ENCODE peak calls at places on chromosomes 1 and 21, in six cellular contexts. One of them, this sample, is unnamed.

GRCh38 chr21:45246535-45247320 is 41.0 kb downstream of the POFUT2 start:
- DNase-seq in ascending aorta: no peak
- DNase-seq in pancreas: no peak
- DNase-seq in psoas muscle: no peak
- DNase-seq in AG10803: no peak
- DNase-seq in heart left ventricle: no peak
- DNase-seq in this sample: no peak

GRCh38 chr21:39050839-39051560 is 132.3 kb downstream of the PSMG1 start:
- DNase-seq in pancreas: no peak
- DNase-seq in AG10803: peak; percentile 31
- DNase-seq in heart left ventricle: no peak
- DNase-seq in ascending aorta: no peak
- DNase-seq in psoas muscle: no peak
- DNase-seq in this sample: no peak

GRCh38 chr1:203206116-203206687 is 19.7 kb upstream of the CHI3L1 start:
- DNase-seq in ascending aorta: no peak
- DNase-seq in psoas muscle: no peak
- DNase-seq in pancreas: no peak
- DNase-seq in heart left ventricle: no peak
- DNase-seq in AG10803: no peak
- DNase-seq in this sample: no peak

GRCh38 chr1:12665511-12665910 is 21.6 kb downstream of the AADACL4 start:
- DNase-seq in heart left ventricle: no peak
- DNase-seq in psoas muscle: no peak
- DNase-seq in ascending aorta: no peak
- DNase-seq in pancreas: no peak
- DNase-seq in AG10803: no peak
- DNase-seq in this sample: no peak

GRCh38 chr1:29259802-29260441 is 23.6 kb downstream of the PTPRU start:
- DNase-seq in pancreas: peak; percentile 61
- DNase-seq in psoas muscle: peak; percentile 67
- DNase-seq in AG10803: no peak
- DNase-seq in heart left ventricle: peak; percentile 73
- DNase-seq in ascending aorta: no peak
- DNase-seq in this sample: no peak

GRCh38 chr1:18646091-18646775 is 15.6 kb downstream of the PAX7 start:
- DNase-seq in heart left ventricle: no peak
- DNase-seq in pancreas: no peak
- DNase-seq in ascending aorta: no peak
- DNase-seq in AG10803: no peak
- DNase-seq in psoas muscle: no peak
- DNase-seq in this sample: no peak

GRCh38 chr21:33109574-33110339 is 39.8 kb downstream of the OLIG1 start:
- DNase-seq in AG10803: no peak
- DNase-seq in ascending aorta: no peak
- DNase-seq in psoas muscle: no peak
- DNase-seq in pancreas: no peak
- DNase-seq in heart left ventricle: no peak
- DNase-seq in this sample: no peak

GRCh38 chr1:50181027-50181663 is 72.4 kb downstream of the ELAVL4 start:
- DNase-seq in psoas muscle: no peak
- DNase-seq in ascending aorta: no peak
- DNase-seq in AG10803: peak; percentile 8
- DNase-seq in pancreas: no peak
- DNase-seq in heart left ventricle: peak; percentile 46
- DNase-seq in this sample: no peak

GRCh38 chr1:24027838-24028468 is 47.8 kb upstream of the SRSF10 start:
- DNase-seq in heart left ventricle: no peak
- DNase-seq in pancreas: no peak
- DNase-seq in ascending aorta: no peak
- DNase-seq in psoas muscle: no peak
- DNase-seq in AG10803: peak; percentile 69
- DNase-seq in this sample: no peak

GRCh38 chr1:54337928-54338327 is 68.3 kb downstream of the SSBP3 start:
- DNase-seq in pancreas: no peak
- DNase-seq in ascending aorta: no peak
- DNase-seq in heart left ventricle: peak; percentile 13
- DNase-seq in psoas muscle: no peak
- DNase-seq in AG10803: no peak
- DNase-seq in this sample: no peak

GRCh38 chr1:110875216-110875731 is 2.3 kb downstream of the CD53 start:
- DNase-seq in pancreas: no peak
- DNase-seq in AG10803: no peak
- DNase-seq in ascending aorta: no peak
- DNase-seq in psoas muscle: no peak
- DNase-seq in heart left ventricle: no peak
- DNase-seq in this sample: no peak

GRCh38 chr21:45253633-45254556 is 33.8 kb downstream of the POFUT2 start:
- DNase-seq in heart left ventricle: no peak
- DNase-seq in AG10803: no peak
- DNase-seq in psoas muscle: no peak
- DNase-seq in pancreas: no peak
- DNase-seq in ascending aorta: no peak
- DNase-seq in this sample: no peak

GRCh38 chr1:81551942-81552341 is 248.8 kb upstream of the ADGRL2 start:
- DNase-seq in psoas muscle: no peak
- DNase-seq in pancreas: no peak
- DNase-seq in ascending aorta: no peak
- DNase-seq in heart left ventricle: no peak
- DNase-seq in AG10803: no peak
- DNase-seq in this sample: no peak

GRCh38 chr1:241846862-241847539 is 1.0 kb upstream of the EXO1 start:
- DNase-seq in ascending aorta: no peak
- DNase-seq in heart left ventricle: no peak
- DNase-seq in AG10803: no peak
- DNase-seq in psoas muscle: no peak
- DNase-seq in pancreas: no peak
- DNase-seq in this sample: no peak

GRCh38 chr1:245382981-245383380 is 228.2 kb downstream of the KIF26B start:
- DNase-seq in ascending aorta: no peak
- DNase-seq in AG10803: no peak
- DNase-seq in psoas muscle: no peak
- DNase-seq in heart left ventricle: no peak
- DNase-seq in pancreas: no peak
- DNase-seq in this sample: no peak

DNA sequence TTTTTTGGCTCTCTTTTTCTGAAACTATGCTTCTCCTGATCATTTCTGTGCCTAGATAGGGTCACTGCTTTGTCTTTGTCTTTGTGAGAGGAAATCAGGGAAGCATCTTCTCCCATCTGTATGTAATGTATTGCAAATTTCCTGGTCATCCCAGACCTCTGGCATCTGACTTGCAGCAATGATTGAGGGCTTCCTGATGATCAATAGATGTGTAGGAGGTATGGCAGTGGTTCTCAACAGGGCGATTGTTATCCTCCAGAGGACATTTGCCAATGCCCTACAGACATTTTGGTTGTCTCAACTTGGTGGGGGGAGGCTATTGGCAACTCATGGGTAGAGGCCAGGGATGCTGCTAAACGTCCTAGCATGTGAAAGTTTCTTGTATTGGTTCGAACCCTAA is 64.8 kb downstream of the RGL1 start:
- DNase-seq in AG10803: no peak
- DNase-seq in heart left ventricle: no peak
- DNase-seq in pancreas: no peak
- DNase-seq in ascending aorta: no peak
- DNase-seq in psoas muscle: no peak
- DNase-seq in this sample: no peak
- H3K4me3 ChIP-seq in AG10803: no peak overlapping the region
- H3K4me3 ChIP-seq in heart left ventricle: no peak overlapping the region
- H3K4me3 ChIP-seq in pancreas: no peak overlapping the region
- H3K4me3 ChIP-seq in ascending aorta: no peak overlapping the region
- H3K4me3 ChIP-seq in psoas muscle: no peak overlapping the region
- H3K4me3 ChIP-seq in this sample: no peak overlapping the region

GRCh38 chr1:61674221-61674620 is 50.7 kb downstream of the TM2D1 start:
- DNase-seq in ascending aorta: no peak
- DNase-seq in pancreas: no peak
- DNase-seq in heart left ventricle: no peak
- DNase-seq in AG10803: no peak
- DNase-seq in psoas muscle: no peak
- DNase-seq in this sample: no peak
- H3K4me3 ChIP-seq in ascending aorta: no peak overlapping the region
- H3K4me3 ChIP-seq in pancreas: no peak overlapping the region
- H3K4me3 ChIP-seq in heart left ventricle: no peak overlapping the region
- H3K4me3 ChIP-seq in AG10803: no peak overlapping the region
- H3K4me3 ChIP-seq in psoas muscle: no peak overlapping the region
- H3K4me3 ChIP-seq in this sample: no peak overlapping the region

GRCh38 chr1:92833840-92834239 is 2.0 kb downstream of the RPL5 start:
- DNase-seq in AG10803: no peak
- DNase-seq in ascending aorta: no peak
- DNase-seq in pancreas: no peak
- DNase-seq in heart left ventricle: no peak
- DNase-seq in psoas muscle: no peak
- DNase-seq in this sample: no peak
- H3K4me3 ChIP-seq in AG10803: peak overlapping the region; percentile 99
- H3K4me3 ChIP-seq in ascending aorta: peak overlapping the region; percentile 80
- H3K4me3 ChIP-seq in pancreas: peak overlapping the region; percentile 89
- H3K4me3 ChIP-seq in heart left ventricle: no peak overlapping the region
- H3K4me3 ChIP-seq in psoas muscle: peak overlapping the region; percentile 97
- H3K4me3 ChIP-seq in this sample: peak overlapping the region; percentile 82

GRCh38 chr1:193537266-193538003 is 351.0 kb upstream of the B3GALT2 start:
- DNase-seq in pancreas: no peak
- DNase-seq in heart left ventricle: no peak
- DNase-seq in AG10803: no peak
- DNase-seq in psoas muscle: no peak
- DNase-seq in ascending aorta: no peak
- DNase-seq in this sample: no peak
- H3K4me3 ChIP-seq in pancreas: no peak overlapping the region
- H3K4me3 ChIP-seq in heart left ventricle: no peak overlapping the region
- H3K4me3 ChIP-seq in AG10803: no peak overlapping the region
- H3K4me3 ChIP-seq in psoas muscle: no peak overlapping the region
- H3K4me3 ChIP-seq in ascending aorta: no peak overlapping the region
- H3K4me3 ChIP-seq in this sample: no peak overlapping the region

GRCh38 chr1:27527857-27528700 is 38.1 kb upstream of the WASF2 start:
- DNase-seq in heart left ventricle: peak; percentile 74
- DNase-seq in pancreas: peak; percentile 61
- DNase-seq in ascending aorta: no peak
- DNase-seq in psoas muscle: no peak
- DNase-seq in AG10803: no peak
- DNase-seq in this sample: no peak

GRCh38 chr1:27529638-27530018 is 39.7 kb upstream of the WASF2 start:
- DNase-seq in AG10803: no peak
- DNase-seq in pancreas: no peak
- DNase-seq in heart left ventricle: no peak
- DNase-seq in psoas muscle: no peak
- DNase-seq in ascending aorta: no peak
- DNase-seq in this sample: no peak

GRCh38 chr1:27527223-27527856 is 37.4 kb upstream of the WASF2 start:
- DNase-seq in ascending aorta: no peak
- DNase-seq in heart left ventricle: peak; percentile 87
- DNase-seq in pancreas: no peak
- DNase-seq in AG10803: peak; percentile 57
- DNase-seq in psoas muscle: peak; percentile 54
- DNase-seq in this sample: no peak

GRCh38 chr1:27530192-27530591 is 40.2 kb upstream of the WASF2 start:
- DNase-seq in psoas muscle: no peak
- DNase-seq in heart left ventricle: no peak
- DNase-seq in ascending aorta: no peak
- DNase-seq in AG10803: no peak
- DNase-seq in pancreas: no peak
- DNase-seq in this sample: no peak

GRCh38 chr1:27528701-27529637 is 39.0 kb upstream of the WASF2 start:
- DNase-seq in psoas muscle: peak; percentile 78
- DNase-seq in heart left ventricle: peak; percentile 92
- DNase-seq in ascending aorta: no peak
- DNase-seq in AG10803: peak; percentile 78
- DNase-seq in pancreas: no peak
- DNase-seq in this sample: no peak
- H3K4me3 ChIP-seq in psoas muscle: peak overlapping the region; percentile 71
- H3K4me3 ChIP-seq in heart left ventricle: peak overlapping the region; percentile 40
- H3K4me3 ChIP-seq in ascending aorta: peak overlapping the region; percentile 57
- H3K4me3 ChIP-seq in AG10803: peak overlapping the region; percentile 9
- H3K4me3 ChIP-seq in pancreas: peak overlapping the region; percentile 59
- H3K4me3 ChIP-seq in this sample: no peak overlapping the region

DNA sequence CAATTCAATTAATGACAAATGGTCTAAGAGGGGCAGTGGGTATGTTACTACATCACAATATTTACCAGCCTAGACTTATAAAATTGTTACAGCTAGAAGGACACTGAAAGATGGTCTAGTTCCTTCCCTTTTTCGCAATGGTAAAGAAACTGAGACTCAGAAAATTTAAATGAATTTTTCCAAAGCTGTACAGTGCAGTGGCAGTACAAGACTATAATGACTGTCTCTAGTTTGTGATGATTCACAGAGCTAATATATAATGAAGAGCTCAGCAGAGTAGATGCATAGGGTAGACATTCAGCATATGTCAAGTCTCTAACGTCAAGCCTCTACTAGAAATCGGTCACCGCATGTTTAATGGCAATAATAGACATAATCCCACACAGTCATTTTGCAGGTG is 4.6 kb downstream of the PLPP3 start:
- DNase-seq in AG10803: no peak
- DNase-seq in ascending aorta: no peak
- DNase-seq in psoas muscle: no peak
- DNase-seq in heart left ventricle: no peak
- DNase-seq in pancreas: no peak
- DNase-seq in this sample: no peak
- H3K4me3 ChIP-seq in AG10803: peak overlapping the region; percentile 95
- H3K4me3 ChIP-seq in ascending aorta: no peak overlapping the region
- H3K4me3 ChIP-seq in psoas muscle: peak overlapping the region; percentile 90
- H3K4me3 ChIP-seq in heart left ventricle: peak overlapping the region; percentile 96
- H3K4me3 ChIP-seq in pancreas: peak overlapping the region; percentile 98
- H3K4me3 ChIP-seq in this sample: peak overlapping the region; percentile 91